ENCODE peak calls at places on chromosomes 7 and 10, in six cellular contexts. D is BE2C, X is GM23338, Q is spleen, L is GM10248, R is neural progenitor cell. J is an unnamed sample.

GRCh38 chr10:97103682-97104081 is 82.1 kb downstream of the SLIT1 start:
- DNase-seq in L (no peak), R (no peak), X (no peak), D (no peak), Q (no peak), J (no peak)

GRCh38 chr7:12941512-12941911 is 254.1 kb downstream of the ARL4A start:
- DNase-seq in X (no peak), L (no peak), Q (no peak), R (no peak), D (no peak), J (no peak)

GRCh38 chr10:21207852-21208646 is 310.9 kb upstream of the NEBL start:
- DNase-seq in X (no peak), Q (no peak), L (no peak), D (no peak), R (no peak), J (no peak)

GRCh38 chr7:50362712-50363282 is 58.3 kb downstream of the IKZF1 start:
- DNase-seq in L (no peak), Q (peak; percentile 88), R (no peak), X (peak; percentile 32), D (no peak), J (no peak)

GRCh38 chr7:45920543-45921380 is at the start of gene IGFBP3:
- DNase-seq in X (peak; percentile 85), D (peak; percentile 53), R (peak; percentile 93), L (no peak), Q (no peak), J (peak; percentile 44)

GRCh38 chr7:143416565-143417149 is 8.0 kb upstream of the EPHA1 start:
- DNase-seq in D (no peak), Q (no peak), X (peak; percentile 75), R (peak; percentile 51), L (peak; percentile 66), J (peak; percentile 81)

GRCh38 chr10:79057481-79058275 is 11.1 kb upstream of the ZMIZ1 start:
- DNase-seq in X (no peak), L (no peak), D (no peak), Q (peak; percentile 58), R (no peak), J (no peak)

GRCh38 chr10:59812541-59813122 is 59.4 kb upstream of the MRLN start:
- DNase-seq in L (no peak), D (no peak), X (no peak), Q (no peak), R (no peak), J (no peak)

GRCh38 chr7:151316896-151317295 is 24.7 kb upstream of the NUB1 start:
- DNase-seq in L (no peak), X (no peak), D (no peak), Q (no peak), R (no peak), J (no peak)

GRCh38 chr7:159004411-159004810 is 140.3 kb downstream of the VIPR2 start:
- DNase-seq in R (no peak), X (no peak), D (no peak), L (no peak), Q (no peak), J (no peak)

GRCh38 chr7:727806-728460 is 852 bp upstream of the PRKAR1B start:
- DNase-seq in L (no peak), Q (no peak), D (no peak), R (peak; percentile 30), X (peak; percentile 43), J (peak; percentile 69)

GRCh38 chr7:132135986-132136385 is 440.3 kb downstream of the PLXNA4 start:
- DNase-seq in R (no peak), D (no peak), X (no peak), L (no peak), Q (peak; percentile 56), J (no peak)

GRCh38 chr10:35447693-35448407 is 111.5 kb downstream of the CCNY start:
- DNase-seq in L (no peak), R (peak; percentile 32), X (peak; percentile 53), Q (no peak), D (peak; percentile 25), J (peak; percentile 60)

GRCh38 chr10:22990443-22990842 is 62.6 kb downstream of the ARMC3 start:
- DNase-seq in D (no peak), Q (no peak), L (no peak), R (no peak), X (no peak), J (no peak)

GRCh38 chr10:118914626-118915025 is 114.9 kb upstream of the NANOS1 start:
- DNase-seq in X (no peak), L (no peak), D (peak; percentile 22), R (no peak), Q (no peak), J (peak; percentile 19)

GRCh38 chr10:126387041-126387908 is 1.0 kb downstream of the ADAM12 start:
- DNase-seq in R (peak; percentile 80), X (peak; percentile 80), L (peak; percentile 24), Q (no peak), D (peak; percentile 72), J (peak; percentile 66)

GRCh38 chr7:44761207-44762161 is 12.8 kb downstream of the ZMIZ2 start:
- DNase-seq in D (peak; percentile 95), L (no peak), R (no peak), Q (no peak), X (peak; percentile 46), J (peak; percentile 79)

DNA sequence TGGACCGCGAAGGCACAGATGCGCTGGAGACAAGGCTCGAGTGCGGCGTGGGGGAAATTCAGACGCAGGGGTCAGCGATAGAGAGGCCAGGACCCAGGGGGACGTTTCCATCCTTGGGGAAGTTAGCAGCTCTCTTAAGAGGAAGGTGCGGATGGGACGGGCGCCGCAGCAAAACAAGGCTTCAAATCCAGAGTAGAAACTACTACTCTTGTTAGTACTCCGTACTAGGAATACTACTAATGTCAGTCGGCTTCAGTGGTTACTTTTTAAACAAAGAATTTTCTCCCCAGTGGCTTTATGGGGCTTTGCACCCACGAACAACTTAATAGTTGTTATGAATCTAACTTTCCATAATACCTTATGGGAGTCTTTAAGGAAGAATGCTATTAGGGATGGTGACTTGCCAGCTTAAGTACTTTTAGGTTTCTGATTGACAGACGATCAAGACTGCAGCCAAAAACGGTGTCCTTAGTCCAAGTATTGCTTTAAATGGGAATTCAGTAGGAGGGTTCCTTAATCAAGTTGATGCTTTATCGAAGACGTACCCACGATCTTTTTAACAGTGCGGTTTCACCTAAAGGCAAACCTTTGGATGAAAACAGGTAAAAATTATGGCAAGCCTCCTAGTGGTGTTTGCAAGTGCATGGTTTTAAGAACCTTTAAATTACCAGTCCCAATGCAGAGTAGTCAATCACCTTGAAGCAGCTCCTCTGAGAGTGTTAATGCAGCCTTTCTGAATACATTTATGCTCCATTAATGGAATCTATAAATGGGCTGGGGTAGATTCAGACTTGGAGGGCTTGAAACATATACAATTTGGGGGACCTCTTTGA is 868 bp upstream of the IDE start:
- DNase-seq in R (peak; percentile 6), D (no peak), X (peak; percentile 78), L (peak; percentile 46), Q (no peak), J (no peak)
- TF ChIP-seq CTCF in R (peak; percentile 18), D (no peak), X (peak; percentile 11), L (peak; percentile 7), Q (no peak), J (no peak)

DNA sequence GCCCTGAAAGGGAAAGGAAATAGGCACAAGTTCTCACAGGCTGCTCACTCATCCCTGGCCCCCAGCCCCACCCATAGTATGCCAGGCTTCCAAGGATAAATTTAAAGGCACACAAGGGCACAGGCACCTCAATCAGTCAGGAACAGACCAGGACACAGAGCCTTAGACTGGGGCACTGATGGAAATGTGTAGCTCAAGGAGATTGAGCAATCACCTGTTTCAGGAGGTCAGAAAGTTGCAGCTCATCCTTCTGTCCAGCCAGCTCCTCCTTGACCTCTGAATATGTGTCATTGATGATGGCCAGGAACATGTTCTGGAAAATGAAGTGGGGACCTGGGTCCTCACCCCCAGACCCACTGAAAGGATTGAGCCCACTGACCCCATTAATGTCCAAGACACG is 6.6 kb upstream of the BLOC1S2 start:
- DNase-seq in L (no peak), X (no peak), R (no peak), Q (no peak), D (no peak), J (no peak)
- TF ChIP-seq CTCF in L (no peak), X (no peak), R (no peak), Q (no peak), D (no peak), J (no peak)

DNA sequence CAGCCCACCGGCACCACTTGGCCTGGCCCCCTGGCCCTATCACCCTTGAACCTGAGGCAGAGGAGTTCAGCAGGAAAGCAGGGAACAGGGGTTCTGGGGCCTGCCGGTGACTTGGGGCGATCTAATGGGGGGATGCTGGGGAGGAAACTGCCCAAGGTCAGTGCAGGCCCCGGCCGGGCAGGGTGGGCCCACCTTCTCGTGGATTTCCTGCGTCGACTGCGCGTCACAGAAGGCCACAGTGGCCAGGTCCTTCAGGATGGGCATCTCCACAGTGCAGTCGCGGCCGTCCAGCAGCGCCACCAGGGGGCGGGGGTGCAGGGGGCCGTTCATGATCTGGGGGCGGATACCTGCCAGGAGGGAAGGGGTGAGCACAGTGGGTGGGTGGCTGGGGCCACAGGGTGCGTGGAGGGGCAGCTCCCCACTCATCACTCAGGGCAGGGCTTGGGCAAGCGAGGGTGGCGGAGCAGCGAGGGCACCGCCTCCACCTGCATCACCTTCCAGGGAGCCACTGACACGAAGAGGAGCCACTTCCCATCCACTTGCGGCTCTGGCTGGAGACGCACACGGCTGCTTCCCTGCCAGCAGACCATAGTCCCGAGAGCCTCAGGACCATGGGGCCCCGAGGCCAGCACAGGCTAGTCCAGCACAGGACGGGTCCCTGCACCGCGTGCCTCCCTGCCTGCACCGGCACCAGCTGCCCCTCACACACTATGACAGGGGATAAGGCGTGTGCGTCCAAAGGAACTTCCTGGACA is 61.4 kb downstream of the ZRANB1 start:
- DNase-seq in Q (peak; percentile 69), D (no peak), R (no peak), X (no peak), L (no peak), J (no peak)
- TF ChIP-seq CTCF in Q (no peak), D (no peak), R (no peak), X (peak; percentile 43), L (no peak), J (no peak)

GRCh38 chr7:128452552-128452951 is 3.1 kb upstream of the HILPDA start:
- DNase-seq in X (no peak), D (no peak), Q (no peak), R (no peak), L (no peak), J (no peak)

GRCh38 chr7:128458956-128459355 is 3.3 kb downstream of the HILPDA start:
- DNase-seq in R (no peak), X (no peak), Q (no peak), D (no peak), L (no peak), J (no peak)

GRCh38 chr7:128453836-128454804 is 1.6 kb upstream of the HILPDA start:
- DNase-seq in Q (peak; percentile 84), L (no peak), D (peak; percentile 94), R (peak; percentile 88), X (peak; percentile 91), J (peak; percentile 87)

GRCh38 chr7:128455556-128456254 is at the start of gene HILPDA:
- DNase-seq in X (peak; percentile 88), R (peak; percentile 93), D (peak; percentile 94), Q (peak; percentile 98), L (peak; percentile 97), J (peak; percentile 97)

DNA sequence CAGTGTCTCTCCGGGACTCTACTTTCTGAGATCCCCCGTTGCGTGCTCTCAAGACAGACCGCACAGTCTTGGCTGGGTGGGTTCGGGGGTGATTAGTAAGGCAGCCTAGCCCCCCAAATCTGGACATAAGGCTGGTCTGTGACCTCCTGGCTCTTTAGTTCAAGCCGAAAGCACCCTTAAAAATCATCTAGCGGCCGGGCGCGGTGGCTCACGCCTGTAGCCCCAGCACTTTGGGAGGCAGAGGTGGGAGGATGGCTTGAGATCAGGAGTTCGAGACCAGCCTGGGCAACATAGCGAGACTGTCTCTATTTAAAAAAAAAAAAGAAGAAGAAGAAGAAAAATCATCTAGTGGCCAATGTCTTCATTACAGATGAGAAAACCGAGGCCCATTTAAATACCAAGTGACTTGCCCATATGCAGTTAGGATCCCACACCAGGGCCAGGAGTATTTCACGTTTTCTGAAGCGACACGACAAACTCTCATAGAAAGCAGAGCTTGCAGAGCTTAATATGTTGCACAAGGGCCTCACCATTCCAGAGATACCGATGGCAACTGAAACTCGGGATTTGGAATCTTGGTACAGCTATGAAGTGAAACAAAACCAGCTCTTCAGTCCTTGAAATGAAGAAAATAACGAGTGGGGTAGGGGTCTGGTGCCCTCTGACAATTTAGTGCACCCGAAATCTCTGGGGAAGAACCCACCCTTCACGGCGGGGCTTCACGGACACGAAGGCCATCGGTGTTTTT is 696 bp upstream of the HILPDA start:
- DNase-seq in D (no peak), L (no peak), X (peak; percentile 41), R (peak; percentile 24), Q (no peak), J (peak; percentile 18)
- TF ChIP-seq CTCF in D (no peak), L (no peak), X (no peak), R (peak; percentile 4), Q (no peak), J (no peak)

J was measured in foreskin fibroblast.